ENCODE peak calls at places on chromosomes 3 and 15, in eight cellular contexts. I is aorta, U is lower lobe of right lung, H is fibroblast of lung, T is neuronal stem cell, N is left lung, M is ascending aorta, Z is DND-41. V is an unnamed sample.

GRCh38 chr3:104846270-104846669 is 520.4 kb upstream of the ALCAM start:
- DNase-seq in I (no peak), U (no peak), H (peak; percentile 71), T (no peak), N (no peak), M (no peak), Z (no peak), V (no peak)

GRCh38 chr3:170387952-170388351 is 30.4 kb downstream of the SKIL start:
- DNase-seq in I (no peak), U (no peak), H (peak; percentile 16), T (no peak), N (no peak), M (no peak), Z (no peak), V (no peak)

GRCh38 chr3:11335056-11335608 is 62.9 kb downstream of the ATG7 start:
- DNase-seq in I (no peak), U (no peak), H (peak; percentile 61), T (peak; percentile 17), N (no peak), M (no peak), Z (peak; percentile 16), V (no peak)

GRCh38 chr15:76196286-76196948 is 114.9 kb downstream of the ETFA start:
- DNase-seq in I (peak; percentile 73), U (peak; percentile 46), H (peak; percentile 88), T (no peak), N (no peak), M (no peak), Z (peak; percentile 21), V (no peak)

GRCh38 chr3:171874251-171874679 is 31.1 kb downstream of the TMEM212 start:
- DNase-seq in I (peak; percentile 48), U (no peak), H (peak; percentile 99), T (no peak), N (no peak), M (peak; percentile 67), Z (no peak), V (no peak)

GRCh38 chr3:124438813-124439212 is 291.4 kb upstream of the UMPS start:
- DNase-seq in I (no peak), U (no peak), H (no peak), T (no peak), N (no peak), M (no peak), Z (no peak), V (no peak)

GRCh38 chr3:61685755-61686154 is 124.4 kb downstream of the PTPRG start:
- DNase-seq in I (no peak), U (no peak), H (no peak), T (no peak), N (no peak), M (no peak), Z (no peak), V (no peak)

GRCh38 chr15:60519218-60519617 is 40.3 kb upstream of the ICE2 start:
- DNase-seq in I (no peak), U (no peak), H (peak; percentile 5), T (no peak), N (no peak), M (no peak), Z (no peak), V (no peak)

GRCh38 chr15:101277038-101277822 is at the start of gene SELENOS:
- DNase-seq in I (peak; percentile 92), U (peak; percentile 94), H (peak; percentile 86), T (peak; percentile 90), N (peak; percentile 97), M (peak; percentile 93), Z (peak; percentile 83), V (peak; percentile 87)

GRCh38 chr3:196896229-196896628 is 28.5 kb downstream of the SENP5 start:
- DNase-seq in I (no peak), U (no peak), H (no peak), T (no peak), N (no peak), M (no peak), Z (no peak), V (no peak)

GRCh38 chr15:53447742-53448141 is 311.7 kb downstream of the WDR72 start:
- DNase-seq in I (no peak), U (no peak), H (no peak), T (no peak), N (no peak), M (no peak), Z (no peak), V (no peak)

GRCh38 chr3:18559323-18559972 is 134.3 kb upstream of the SATB1 start:
- DNase-seq in I (no peak), U (no peak), H (peak; percentile 14), T (peak; percentile 40), N (no peak), M (no peak), Z (peak; percentile 33), V (peak; percentile 7)

GRCh38 chr3:114496021-114496434 is 202.2 kb downstream of the TIGIT start:
- DNase-seq in I (peak; percentile 46), U (no peak), H (peak; percentile 75), T (no peak), N (no peak), M (peak; percentile 63), Z (no peak), V (no peak)

GRCh38 chr3:127162947-127163645 is 29.8 kb upstream of the PRR23E start:
- DNase-seq in I (no peak), U (no peak), H (no peak), T (peak; percentile 67), N (peak; percentile 58), M (no peak), Z (peak; percentile 18), V (no peak)

GRCh38 chr3:185270262-185270955 is 16.6 kb upstream of the EHHADH start:
- DNase-seq in I (no peak), U (no peak), H (peak; percentile 30), T (no peak), N (no peak), M (no peak), Z (no peak), V (no peak)

GRCh38 chr3:6108957-6109356 is 752.0 kb upstream of the GRM7 start:
- DNase-seq in I (no peak), U (no peak), H (no peak), T (no peak), N (peak; percentile 22), M (no peak), Z (no peak), V (no peak)

DNA sequence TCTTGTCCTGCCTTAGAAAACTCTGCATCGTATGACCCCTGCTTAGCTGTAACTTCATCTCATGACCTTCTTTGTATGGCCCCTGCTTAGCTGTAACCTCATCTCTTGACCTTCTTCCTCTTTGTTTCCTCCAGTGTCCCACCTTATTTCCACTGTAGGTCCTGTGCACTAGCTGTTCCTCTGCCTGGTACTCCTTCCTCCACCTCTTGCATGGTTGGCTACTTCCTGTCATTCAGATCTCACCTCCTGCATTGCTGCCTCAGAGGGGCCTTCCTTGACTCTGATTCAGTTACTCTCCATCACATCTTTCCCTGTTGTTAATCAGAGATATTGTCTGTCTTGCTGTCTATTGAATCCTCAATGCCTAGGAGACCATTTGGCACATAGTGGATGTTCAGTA is 63.2 kb downstream of the PDE8A start:
- DNase-seq in I (no peak), U (no peak), H (no peak), T (no peak), N (no peak), M (no peak), Z (no peak), V (no peak)
- H3K27ac ChIP-seq in I (no peak overlapping the region), U (no peak overlapping the region), H (no peak overlapping the region), T (no peak overlapping the region), N (no peak overlapping the region), M (no peak overlapping the region), Z (no peak overlapping the region), V (no peak overlapping the region)

DNA sequence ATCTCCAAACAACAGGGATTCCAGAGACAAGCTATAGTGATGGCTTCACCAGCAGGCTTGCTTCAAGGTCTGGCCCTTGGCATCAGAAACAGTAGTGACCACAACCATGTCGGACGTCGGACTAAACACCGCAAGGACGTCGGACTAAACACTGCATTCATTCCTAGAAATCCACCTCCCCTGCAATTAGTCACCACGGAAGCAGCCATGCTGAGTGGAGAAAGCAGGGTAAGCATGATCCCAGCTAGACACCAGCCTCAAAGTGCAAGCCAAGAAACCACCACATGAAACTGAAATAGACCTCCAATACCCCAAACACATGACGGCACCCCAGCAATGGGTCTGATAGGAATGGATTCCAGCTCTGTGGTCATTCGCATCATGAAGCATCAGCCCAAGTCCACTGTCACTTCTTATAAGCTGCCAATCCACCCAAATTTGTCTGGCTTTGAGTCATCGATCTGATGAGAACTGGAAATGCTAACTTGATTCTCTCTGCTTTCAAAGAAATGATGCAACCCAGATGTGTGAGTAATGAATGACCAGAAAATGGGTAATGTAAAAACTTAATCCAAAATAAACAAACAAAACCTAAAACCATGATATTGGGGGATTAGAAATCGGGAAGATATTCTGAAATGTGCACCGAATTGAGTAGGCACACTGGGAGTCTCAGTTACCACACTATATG is 348.3 kb upstream of the TMCO5A start:
- DNase-seq in I (no peak), U (no peak), H (peak; percentile 93), T (no peak), N (no peak), M (no peak), Z (no peak), V (no peak)
- H3K27me3 ChIP-seq in I (no peaks in the 10 kb centered on the region), U (no peaks in the 10 kb centered on the region), H (no peaks in the 10 kb centered on the region), T (no peaks in the 10 kb centered on the region), N (no peaks in the 10 kb centered on the region), M (no peaks in the 10 kb centered on the region), Z (no peaks in the 10 kb centered on the region), V (no peaks in the 10 kb centered on the region)

DNA sequence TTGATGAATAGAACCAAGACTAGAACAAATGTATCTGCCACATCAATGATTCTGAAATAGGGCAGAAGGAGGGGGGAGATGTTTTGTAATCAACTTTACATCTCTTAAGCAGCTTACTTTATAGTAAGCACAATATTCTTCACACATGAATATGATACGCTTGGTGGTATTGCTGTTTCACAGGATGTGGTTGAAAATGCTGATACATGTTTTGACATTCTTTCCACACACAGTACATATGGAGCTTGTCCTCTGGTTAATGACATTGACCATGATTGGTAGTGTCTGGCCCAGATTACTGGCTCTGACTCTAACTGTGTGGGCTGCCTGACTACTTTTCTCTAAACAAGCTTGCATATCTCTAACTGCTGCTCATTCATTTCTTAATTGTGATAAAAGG is 168.9 kb downstream of the KLHL25 start:
- DNase-seq in I (no peak), U (no peak), H (peak; percentile 94), T (no peak), N (no peak), M (no peak), Z (no peak), V (peak; percentile 12)
- H3K4me1 ChIP-seq in I (peaks cover 12% of the 10 kb centered on the region), U (peaks cover 95% of the 10 kb centered on the region), H (peaks cover 22% of the 10 kb centered on the region), T (peaks cover 4% of the 10 kb centered on the region), N (peaks cover 90% of the 10 kb centered on the region), M (peaks cover 3% of the 10 kb centered on the region), Z (peaks cover 45% of the 10 kb centered on the region), V (peaks cover 37% of the 10 kb centered on the region)

DNA sequence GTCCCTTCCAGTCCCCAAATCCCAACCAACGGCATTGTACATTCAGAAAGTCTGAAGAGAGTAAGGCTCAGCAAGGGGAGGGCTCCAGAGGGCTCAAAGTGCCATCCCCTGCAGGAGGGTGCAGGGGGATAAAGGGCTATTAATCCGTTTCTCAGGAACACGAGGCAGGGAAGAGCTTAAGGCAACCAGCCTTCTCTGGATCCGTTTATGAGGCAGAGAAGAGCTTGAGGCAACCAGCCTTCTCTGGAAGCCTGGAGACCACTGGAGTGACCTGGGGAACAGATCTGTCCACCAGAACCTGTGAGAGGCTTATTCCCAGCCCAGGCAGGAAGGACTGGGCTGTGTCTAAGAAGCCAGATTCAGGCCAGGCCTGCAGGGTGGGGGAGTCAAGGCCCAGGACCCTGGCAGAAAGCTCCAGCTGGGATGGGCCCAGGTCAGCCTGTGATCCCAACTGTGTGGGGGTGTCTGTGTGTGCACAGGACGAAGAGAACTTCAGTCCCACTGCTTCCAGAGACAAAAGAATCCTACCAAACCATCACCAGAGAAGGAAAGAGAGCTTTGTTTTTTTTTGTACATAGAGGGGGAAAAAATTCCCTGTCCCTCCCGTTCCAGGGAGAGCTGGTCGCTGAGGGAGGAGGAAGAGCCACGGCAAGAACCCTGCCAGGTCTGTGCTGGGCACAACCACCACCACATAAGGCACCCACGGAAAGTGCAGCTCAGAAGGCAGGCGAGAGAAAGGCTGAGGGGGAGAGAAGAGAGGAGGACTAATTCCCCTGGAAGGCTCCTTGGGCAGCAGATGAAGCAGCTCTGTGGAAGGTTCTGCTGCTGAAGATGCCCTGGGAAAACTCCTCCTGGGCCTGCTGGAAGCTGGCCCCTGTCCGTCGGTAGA is 1.6 kb upstream of the ULK3 start:
- DNase-seq in I (no peak), U (no peak), H (no peak), T (no peak), N (no peak), M (no peak), Z (no peak), V (no peak)
- H3K27ac ChIP-seq in I (no peak overlapping the region), U (no peak overlapping the region), H (no peak overlapping the region), T (no peak overlapping the region), N (no peak overlapping the region), M (no peak overlapping the region), Z (peak overlapping the region; percentile 86), V (no peak overlapping the region)